ENCODE peak calls at places on chromosome 21, in four cellular contexts. Z, M, Y and F are unnamed samples.

GRCh38 chr21:42621166-42621827 is 32.1 kb upstream of the PDE9A start:
- DNase-seq in Z (no peak), M (no peak), Y (no peak), F (no peak)

GRCh38 chr21:43343095-43343991 is 83.6 kb downstream of the SIK1 start:
- DNase-seq in Z (no peak), M (no peak), Y (no peak), F (no peak)

GRCh38 chr21:29290245-29290644 is 8.5 kb upstream of the BACH1 start:
- DNase-seq in Z (no peak), M (no peak), Y (no peak), F (no peak)

GRCh38 chr21:21968810-21969588 is 970.8 kb downstream of the NCAM2 start:
- DNase-seq in Z (no peak), M (no peak), Y (no peak), F (no peak)

GRCh38 chr21:44704636-44705001 is 6.8 kb downstream of the TSPEAR start:
- DNase-seq in Z (no peak), M (no peak), Y (no peak), F (no peak)

GRCh38 chr21:42281196-42281680 is 34.0 kb downstream of the TFF3 start:
- DNase-seq in Z (no peak), M (no peak), Y (no peak), F (no peak)

GRCh38 chr21:29245104-29245643 is 53.5 kb upstream of the BACH1 start:
- DNase-seq in Z (no peak), M (no peak), Y (no peak), F (no peak)

GRCh38 chr21:35963920-35964451 is 96.3 kb downstream of the SETD4 start:
- DNase-seq in Z (no peak), M (no peak), Y (peak; percentile 27), F (no peak)

GRCh38 chr21:34200288-34200905 is 127.0 kb downstream of the MRPS6 start:
- DNase-seq in Z (no peak), M (no peak), Y (no peak), F (no peak)

GRCh38 chr21:43609501-43610340 is 49.6 kb downstream of the HSF2BP start:
- DNase-seq in Z (no peak), M (no peak), Y (peak; percentile 51), F (no peak)

GRCh38 chr21:16713331-16714114 is 799.3 kb upstream of the CXADR start:
- DNase-seq in Z (no peak), M (no peak), Y (no peak), F (no peak)

GRCh38 chr21:33799378-33800090 is 116.1 kb downstream of the ATP5PO start:
- DNase-seq in Z (no peak), M (no peak), Y (no peak), F (no peak)

GRCh38 chr21:36613554-36613953 is 85.4 kb upstream of the SIM2 start:
- DNase-seq in Z (no peak), M (no peak), Y (no peak), F (no peak)

GRCh38 chr21:42666023-42666747 is 12.8 kb downstream of the PDE9A start:
- DNase-seq in Z (peak; percentile 49), M (no peak), Y (peak; percentile 17), F (no peak)

GRCh38 chr21:32921632-32922230 is 104.0 kb upstream of the OLIG2 start:
- DNase-seq in Z (no peak), M (peak; percentile 40), Y (peak; percentile 67), F (peak; percentile 23)

GRCh38 chr21:45611296-45611695 is 32.2 kb upstream of the PCBP3 start:
- DNase-seq in Z (no peak), M (no peak), Y (no peak), F (no peak)

GRCh38 chr21:31363720-31364119 is 19.7 kb upstream of the TIAM1 start:
- DNase-seq in Z (no peak), M (no peak), Y (no peak), F (no peak)

GRCh38 chr21:38787461-38788274 is 18.1 kb upstream of the ETS2 start:
- DNase-seq in Z (peak; percentile 22), M (no peak), Y (no peak), F (no peak)

GRCh38 chr21:31524140-31524539 is 135.4 kb upstream of the SOD1 start:
- DNase-seq in Z (no peak), M (no peak), Y (peak; percentile 22), F (no peak)

GRCh38 chr21:42665026-42665425 is 11.6 kb downstream of the PDE9A start:
- DNase-seq in Z (no peak), M (no peak), Y (no peak), F (no peak)

GRCh38 chr21:42108941-42109340 is 37.8 kb downstream of the UMODL1 start:
- DNase-seq in Z (no peak), M (no peak), Y (no peak), F (no peak)

GRCh38 chr21:38600106-38600505 is 101.8 kb upstream of the ERG start:
- DNase-seq in Z (no peak), M (no peak), Y (no peak), F (no peak)

GRCh38 chr21:45923146-45923545 is 58.4 kb upstream of the COL6A1 start:
- DNase-seq in Z (no peak), M (peak; percentile 70), Y (peak; percentile 77), F (peak; percentile 48)

GRCh38 chr21:36923270-36923669 is 43.2 kb downstream of the HLCS start:
- DNase-seq in Z (no peak), M (no peak), Y (no peak), F (no peak)

GRCh38 chr21:25528511-25528910 is 78.8 kb downstream of the MRPL39 start:
- DNase-seq in Z (no peak), M (no peak), Y (no peak), F (no peak)

GRCh38 chr21:44013380-44014088 is 1.4 kb downstream of the TRAPPC10 start:
- DNase-seq in Z (no peak), M (no peak), Y (peak; percentile 33), F (no peak)

GRCh38 chr21:36690637-36691538 is 8.0 kb upstream of the SIM2 start:
- DNase-seq in Z (no peak), M (no peak), Y (no peak), F (no peak)

GRCh38 chr21:34278451-34278850 is 85.4 kb upstream of the KCNE2 start:
- DNase-seq in Z (no peak), M (no peak), Y (no peak), F (no peak)

GRCh38 chr21:17900281-17900989 is 81.3 kb upstream of the C21orf91 start:
- DNase-seq in Z (no peak), M (no peak), Y (peak; percentile 78), F (no peak)

GRCh38 chr21:42027804-42028753 is 17.9 kb upstream of the ZBTB21 start:
- DNase-seq in Z (no peak), M (no peak), Y (no peak), F (no peak)

GRCh38 chr21:41482321-41482720 is 25.6 kb downstream of the TMPRSS2 start:
- DNase-seq in Z (no peak), M (no peak), Y (no peak), F (no peak)

GRCh38 chr21:18368193-18368592 is 35.4 kb downstream of the TMPRSS15 start:
- DNase-seq in Z (no peak), M (no peak), Y (no peak), F (no peak)

GRCh38 chr21:25691931-25692330 is 42.8 kb downstream of the ATP5PF start:
- DNase-seq in Z (no peak), M (no peak), Y (no peak), F (no peak)

GRCh38 chr21:45387506-45387905 is 17.5 kb upstream of the COL18A1 start:
- DNase-seq in Z (no peak), M (no peak), Y (no peak), F (no peak)

GRCh38 chr21:41878831-41879189 is 334 bp downstream of the PRDM15 start:
- DNase-seq in Z (peak; percentile 82), M (peak; percentile 75), Y (peak; percentile 83), F (peak; percentile 48)